ENCODE peak calls at places on chromosomes 1 and 21, in nine cellular contexts. W is hepatic stellate cell; U is stimulated activated CD4-positive, alpha-beta T cell treated with anti-CD3 and anti-CD28 coated beads, Interleukin-4, amount 100 ng/mL, for 24 hours; N is activated CD4-positive, alpha-beta T cell treated with anti-CD3 and anti-CD28 coated beads, Interleukin-2, amount 10 ng/mL, durations not matched to agents 24 days and 14 days; A is NCI-H1092; Z is fibroblast of villous mesenchyme; C is RKO; E is thoracic aorta; I is iPS-NIHi11. D is an unnamed sample.

GRCh38 chr1:86750076-86750475 is 45.7 kb downstream of the SH3GLB1 start:
- DNase-seq in W (no peak), U (no peak), N (no peak), A (no peak), Z (no peak), C (peak; percentile 7), E (no peak), I (no peak), D (no peak)

GRCh38 chr1:203601717-203602309 is 24.8 kb upstream of the ATP2B4 start:
- DNase-seq in W (no peak), U (no peak), N (no peak), A (no peak), Z (no peak), C (no peak), E (no peak), I (no peak), D (no peak)

GRCh38 chr1:54548389-54549044 is 489 bp downstream of the ACOT11 start:
- DNase-seq in W (no peak), U (no peak), N (no peak), A (no peak), Z (no peak), C (no peak), E (no peak), I (peak; percentile 3), D (no peak)

GRCh38 chr1:218898921-218899320 is 274.8 kb upstream of the LYPLAL1 start:
- DNase-seq in W (no peak), U (no peak), N (no peak), A (no peak), Z (no peak), C (no peak), E (no peak), I (no peak), D (no peak)

GRCh38 chr1:92839442-92839841 is 7.6 kb downstream of the RPL5 start:
- DNase-seq in W (no peak), U (no peak), N (no peak), A (no peak), Z (no peak), C (no peak), E (no peak), I (no peak), D (no peak)

GRCh38 chr1:151924691-151925587 is 15.6 kb upstream of the THEM4 start:
- DNase-seq in W (no peak), U (no peak), N (peak; percentile 69), A (no peak), Z (no peak), C (no peak), E (no peak), I (no peak), D (no peak)

GRCh38 chr1:32639489-32640075 is 10.8 kb downstream of the ZBTB8OS start:
- DNase-seq in W (peak; percentile 19), U (no peak), N (no peak), A (no peak), Z (peak; percentile 18), C (no peak), E (no peak), I (no peak), D (no peak)

GRCh38 chr1:16886860-16887605 is 8.7 kb upstream of the RNU1-2 start:
- DNase-seq in W (no peak), U (no peak), N (peak; percentile 56), A (no peak), Z (no peak), C (no peak), E (no peak), I (no peak), D (no peak)

GRCh38 chr21:36004441-36004840 is 55.9 kb downstream of the SETD4 start:
- DNase-seq in W (no peak), U (no peak), N (no peak), A (no peak), Z (peak; percentile 10), C (no peak), E (no peak), I (no peak), D (no peak)

GRCh38 chr1:48924099-48924498 is 147.4 kb upstream of the BEND5 start:
- DNase-seq in W (no peak), U (no peak), N (no peak), A (no peak), Z (no peak), C (no peak), E (no peak), I (no peak), D (no peak)

GRCh38 chr1:224185208-224185607 is 2.2 kb downstream of the DEGS1 start:
- DNase-seq in W (no peak), U (no peak), N (no peak), A (no peak), Z (no peak), C (no peak), E (no peak), I (no peak), D (no peak)

GRCh38 chr1:226126824-226127591 is 59.5 kb downstream of the ACBD3 start:
- DNase-seq in W (no peak), U (no peak), N (no peak), A (no peak), Z (no peak), C (no peak), E (no peak), I (no peak), D (no peak)